ENCODE peak calls at places on chromosome 1, in ten cellular contexts. Y, H, R, L, G, W, J, V, M and B are unnamed samples.

GRCh38 chr1:246181244-246181643 is 325.8 kb downstream of the SMYD3 start:
- DNase-seq in Y (no peak), H (no peak), R (no peak), L (peak), G (no peak), W (no peak), J (no peak), V (no peak), M (no peak), B (no peak)

GRCh38 chr1:207941664-207942063 is 30.7 kb upstream of the CD34 start:
- DNase-seq in Y (peak), H (no peak), R (no peak), L (no peak), G (no peak), W (peak), J (peak), V (no peak), M (no peak), B (no peak)

GRCh38 chr1:203165800-203166161 is 9.8 kb downstream of the MYBPH start:
- DNase-seq in Y (no peak), H (no peak), R (no peak), L (no peak), G (no peak), W (no peak), J (no peak), V (no peak), M (no peak), B (no peak)

GRCh38 chr1:198528376-198528775 is 12.1 kb downstream of the ATP6V1G3 start:
- DNase-seq in Y (peak), H (no peak), R (no peak), L (no peak), G (no peak), W (peak), J (peak), V (no peak), M (no peak), B (no peak)

GRCh38 chr1:76023669-76024407 is 50.7 kb upstream of the ST6GALNAC3 start:
- DNase-seq in Y (peak), H (no peak), R (no peak), L (no peak), G (no peak), W (no peak), J (no peak), V (no peak), M (no peak), B (no peak)

GRCh38 chr1:86537928-86538695 is 8.8 kb upstream of the CLCA4 start:
- DNase-seq in Y (no peak), H (no peak), R (no peak), L (no peak), G (no peak), W (no peak), J (no peak), V (no peak), M (no peak), B (no peak)

GRCh38 chr1:197614916-197615692 is 160.2 kb downstream of the DENND1B start:
- DNase-seq in Y (peak), H (no peak), R (no peak), L (peak), G (peak), W (peak), J (peak), V (no peak), M (peak), B (no peak)

GRCh38 chr1:235945775-235946565 is 79.3 kb upstream of the LYST start:
- DNase-seq in Y (no peak), H (no peak), R (no peak), L (peak), G (no peak), W (no peak), J (no peak), V (no peak), M (no peak), B (no peak)